ENCODE peak calls at places on chromosomes 6 and 20, in eight cellular contexts. One of them, this sample, is unnamed.

GRCh38 chr6:140538926-140539325 is 1164.5 kb upstream of the CITED2 start:
- DNase-seq in body of pancreas: no peak
- DNase-seq in H1: no peak
- DNase-seq in spleen: no peak
- DNase-seq in HepG2: no peak
- DNase-seq in A549: no peak
- DNase-seq in GM12892: no peak
- DNase-seq in adrenal gland: no peak
- DNase-seq in this sample: no peak

GRCh38 chr6:91788501-91788900 is 1201.6 kb upstream of the MAP3K7 start:
- DNase-seq in A549: no peak
- DNase-seq in body of pancreas: no peak
- DNase-seq in spleen: no peak
- DNase-seq in H1: no peak
- DNase-seq in adrenal gland: no peak
- DNase-seq in GM12892: no peak
- DNase-seq in HepG2: no peak
- DNase-seq in this sample: no peak

GRCh38 chr6:3612341-3613041 is 139.0 kb downstream of the PXDC1 start:
- DNase-seq in spleen: no peak
- DNase-seq in H1: peak; percentile 24
- DNase-seq in adrenal gland: peak; percentile 18
- DNase-seq in HepG2: peak; percentile 27
- DNase-seq in body of pancreas: no peak
- DNase-seq in GM12892: no peak
- DNase-seq in A549: peak; percentile 69
- DNase-seq in this sample: peak; percentile 37

GRCh38 chr20:46551508-46552280 is 1.2 kb upstream of the OCSTAMP start:
- DNase-seq in adrenal gland: no peak
- DNase-seq in H1: peak; percentile 60
- DNase-seq in GM12892: no peak
- DNase-seq in A549: no peak
- DNase-seq in HepG2: peak; percentile 55
- DNase-seq in body of pancreas: no peak
- DNase-seq in spleen: no peak
- DNase-seq in this sample: no peak

GRCh38 chr6:1322725-1323219 is 10.9 kb downstream of the FOXQ1 start:
- DNase-seq in HepG2: peak; percentile 94
- DNase-seq in H1: no peak
- DNase-seq in adrenal gland: no peak
- DNase-seq in spleen: no peak
- DNase-seq in body of pancreas: no peak
- DNase-seq in GM12892: no peak
- DNase-seq in A549: no peak
- DNase-seq in this sample: no peak

GRCh38 chr6:138541793-138542481 is 42.6 kb upstream of the NHSL1 start:
- DNase-seq in spleen: no peak
- DNase-seq in A549: no peak
- DNase-seq in body of pancreas: no peak
- DNase-seq in HepG2: no peak
- DNase-seq in GM12892: no peak
- DNase-seq in H1: no peak
- DNase-seq in adrenal gland: no peak
- DNase-seq in this sample: no peak

GRCh38 chr6:121615493-121615892 is 180.0 kb downstream of the GJA1 start:
- DNase-seq in A549: no peak
- DNase-seq in GM12892: no peak
- DNase-seq in adrenal gland: no peak
- DNase-seq in spleen: no peak
- DNase-seq in body of pancreas: no peak
- DNase-seq in HepG2: no peak
- DNase-seq in H1: no peak
- DNase-seq in this sample: no peak

GRCh38 chr6:161226005-161226964 is 47.6 kb downstream of the AGPAT4 start:
- DNase-seq in adrenal gland: no peak
- DNase-seq in GM12892: no peak
- DNase-seq in HepG2: no peak
- DNase-seq in H1: no peak
- DNase-seq in spleen: no peak
- DNase-seq in A549: no peak
- DNase-seq in body of pancreas: no peak
- DNase-seq in this sample: no peak

GRCh38 chr20:2459981-2460751 is 10.4 kb downstream of the SNRPB start:
- DNase-seq in body of pancreas: no peak
- DNase-seq in H1: no peak
- DNase-seq in A549: no peak
- DNase-seq in adrenal gland: no peak
- DNase-seq in GM12892: no peak
- DNase-seq in spleen: no peak
- DNase-seq in HepG2: no peak
- DNase-seq in this sample: no peak

GRCh38 chr20:17469631-17470030 is 61.5 kb downstream of the BFSP1 start:
- DNase-seq in adrenal gland: no peak
- DNase-seq in GM12892: no peak
- DNase-seq in H1: peak; percentile 20
- DNase-seq in spleen: no peak
- DNase-seq in body of pancreas: no peak
- DNase-seq in A549: no peak
- DNase-seq in HepG2: no peak
- DNase-seq in this sample: no peak

GRCh38 chr6:41704656-41705328 is 30.6 kb downstream of the TFEB start:
- DNase-seq in body of pancreas: no peak
- DNase-seq in A549: no peak
- DNase-seq in spleen: peak; percentile 76
- DNase-seq in HepG2: no peak
- DNase-seq in H1: no peak
- DNase-seq in adrenal gland: no peak
- DNase-seq in GM12892: no peak
- DNase-seq in this sample: no peak

GRCh38 chr6:41705329-41705995 is 29.9 kb downstream of the TFEB start:
- DNase-seq in A549: no peak
- DNase-seq in body of pancreas: no peak
- DNase-seq in GM12892: no peak
- DNase-seq in adrenal gland: no peak
- DNase-seq in HepG2: no peak
- DNase-seq in spleen: peak; percentile 70
- DNase-seq in H1: no peak
- DNase-seq in this sample: no peak

GRCh38 chr6:41707565-41708200 is 27.7 kb downstream of the TFEB start:
- DNase-seq in spleen: peak; percentile 90
- DNase-seq in HepG2: no peak
- DNase-seq in H1: no peak
- DNase-seq in adrenal gland: peak; percentile 36
- DNase-seq in body of pancreas: no peak
- DNase-seq in GM12892: no peak
- DNase-seq in A549: no peak
- DNase-seq in this sample: no peak

GRCh38 chr6:41706876-41707564 is 28.4 kb downstream of the TFEB start:
- DNase-seq in spleen: no peak
- DNase-seq in adrenal gland: peak; percentile 80
- DNase-seq in HepG2: no peak
- DNase-seq in A549: no peak
- DNase-seq in body of pancreas: no peak
- DNase-seq in GM12892: no peak
- DNase-seq in H1: no peak
- DNase-seq in this sample: peak; percentile 66

GRCh38 chr6:41705996-41706835 is 29.2 kb downstream of the TFEB start:
- DNase-seq in HepG2: peak; percentile 67
- DNase-seq in H1: peak; percentile 92
- DNase-seq in body of pancreas: peak; percentile 34
- DNase-seq in A549: peak; percentile 78
- DNase-seq in spleen: peak; percentile 95
- DNase-seq in GM12892: peak; percentile 91
- DNase-seq in adrenal gland: peak; percentile 93
- DNase-seq in this sample: peak; percentile 70
- TF ChIP-seq POLR2A in HepG2: no peak
- TF ChIP-seq POLR2A in H1: no peak
- TF ChIP-seq POLR2A in body of pancreas: no peak
- TF ChIP-seq POLR2A in A549: no peak
- TF ChIP-seq POLR2A in spleen: no peak
- TF ChIP-seq POLR2A in GM12892: peak; percentile 57
- TF ChIP-seq POLR2A in adrenal gland: peak; percentile 45
- TF ChIP-seq POLR2A in this sample: no peak

GRCh38 chr6:5260111-5260620 is 584 bp downstream of the LYRM4 start:
- DNase-seq in GM12892: peak; percentile 59
- DNase-seq in adrenal gland: peak; percentile 64
- DNase-seq in HepG2: peak; percentile 81
- DNase-seq in H1: no peak
- DNase-seq in body of pancreas: peak; percentile 62
- DNase-seq in A549: peak; percentile 79
- DNase-seq in spleen: peak; percentile 93
- DNase-seq in this sample: peak; percentile 39

GRCh38 chr6:5260661-5261544 is at the start of the genes FARS2 and LYRM4:
- DNase-seq in H1: peak; percentile 96
- DNase-seq in spleen: peak; percentile 98
- DNase-seq in adrenal gland: peak; percentile 87
- DNase-seq in GM12892: peak; percentile 76
- DNase-seq in A549: peak; percentile 50
- DNase-seq in HepG2: peak; percentile 79
- DNase-seq in body of pancreas: peak; percentile 89
- DNase-seq in this sample: peak; percentile 82

GRCh38 chr6:5257400-5257799 is 3.4 kb downstream of the LYRM4 start:
- DNase-seq in adrenal gland: no peak
- DNase-seq in body of pancreas: no peak
- DNase-seq in HepG2: no peak
- DNase-seq in GM12892: no peak
- DNase-seq in spleen: no peak
- DNase-seq in A549: no peak
- DNase-seq in H1: no peak
- DNase-seq in this sample: no peak

GRCh38 chr6:5259428-5259827 is 1.3 kb downstream of the LYRM4 start:
- DNase-seq in GM12892: no peak
- DNase-seq in H1: no peak
- DNase-seq in adrenal gland: no peak
- DNase-seq in A549: no peak
- DNase-seq in spleen: no peak
- DNase-seq in body of pancreas: no peak
- DNase-seq in HepG2: no peak
- DNase-seq in this sample: no peak

DNA sequence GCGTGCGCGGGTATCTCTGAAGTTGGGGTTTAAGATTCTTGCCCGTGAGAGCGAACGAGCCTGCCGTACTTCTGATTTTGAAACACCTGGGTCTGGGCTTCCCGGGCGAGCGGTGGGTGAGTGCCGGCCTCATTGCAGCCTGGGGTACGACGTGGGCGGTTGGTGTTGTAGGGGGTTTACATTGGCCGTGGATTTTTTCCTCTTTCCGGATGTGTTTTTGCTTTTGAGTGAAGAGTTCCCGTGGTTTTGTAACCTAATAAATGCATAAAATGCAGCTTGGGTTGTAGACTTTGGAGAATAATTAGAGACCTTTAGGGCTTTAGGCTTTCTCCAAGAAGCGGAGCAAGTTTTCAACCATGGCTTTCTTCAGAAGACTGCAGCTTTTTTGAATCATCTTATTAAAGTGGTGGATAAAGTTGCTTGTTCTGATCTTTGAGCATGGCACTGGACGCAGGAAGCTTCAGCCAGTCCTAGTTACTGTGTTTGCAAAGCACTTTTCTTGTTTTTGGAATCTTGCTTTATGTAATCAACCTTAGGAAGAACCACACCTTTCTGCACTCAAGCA is 314 bp downstream of the FARS2 start:
- DNase-seq in HepG2: no peak
- DNase-seq in GM12892: no peak
- DNase-seq in body of pancreas: no peak
- DNase-seq in adrenal gland: no peak
- DNase-seq in H1: no peak
- DNase-seq in A549: no peak
- DNase-seq in spleen: no peak
- DNase-seq in this sample: no peak
- TF ChIP-seq POLR2A in HepG2: no peak
- TF ChIP-seq POLR2A in GM12892: no peak
- TF ChIP-seq POLR2A in body of pancreas: no peak
- TF ChIP-seq POLR2A in adrenal gland: no peak
- TF ChIP-seq POLR2A in H1: peak; percentile 35
- TF ChIP-seq POLR2A in A549: peak; percentile 27
- TF ChIP-seq POLR2A in spleen: no peak
- TF ChIP-seq POLR2A in this sample: no peak

GRCh38 chr20:38424404-38424803 is 10.7 kb downstream of the SNHG17 start:
- DNase-seq in HepG2: no peak
- DNase-seq in body of pancreas: no peak
- DNase-seq in H1: no peak
- DNase-seq in adrenal gland: no peak
- DNase-seq in A549: no peak
- DNase-seq in spleen: no peak
- DNase-seq in GM12892: no peak
- DNase-seq in this sample: no peak

GRCh38 chr20:38421915-38422314 is 13.2 kb downstream of the SNHG17 start:
- DNase-seq in body of pancreas: no peak
- DNase-seq in HepG2: no peak
- DNase-seq in A549: no peak
- DNase-seq in spleen: no peak
- DNase-seq in GM12892: no peak
- DNase-seq in adrenal gland: no peak
- DNase-seq in H1: no peak
- DNase-seq in this sample: no peak

GRCh38 chr20:38426006-38426405 is 9.1 kb downstream of the SNHG17 start:
- DNase-seq in GM12892: no peak
- DNase-seq in body of pancreas: no peak
- DNase-seq in H1: no peak
- DNase-seq in HepG2: peak; percentile 40
- DNase-seq in A549: peak; percentile 76
- DNase-seq in adrenal gland: peak; percentile 90
- DNase-seq in spleen: no peak
- DNase-seq in this sample: no peak

GRCh38 chr20:38426498-38426897 is 8.6 kb downstream of the SNHG17 start:
- DNase-seq in GM12892: no peak
- DNase-seq in spleen: no peak
- DNase-seq in HepG2: no peak
- DNase-seq in adrenal gland: no peak
- DNase-seq in A549: no peak
- DNase-seq in body of pancreas: no peak
- DNase-seq in H1: no peak
- DNase-seq in this sample: no peak

GRCh38 chr20:38423541-38423940 is 11.6 kb downstream of the SNHG17 start:
- DNase-seq in GM12892: no peak
- DNase-seq in HepG2: no peak
- DNase-seq in H1: no peak
- DNase-seq in body of pancreas: no peak
- DNase-seq in spleen: no peak
- DNase-seq in adrenal gland: no peak
- DNase-seq in A549: no peak
- DNase-seq in this sample: no peak
- TF ChIP-seq POLR2A in GM12892: no peak
- TF ChIP-seq POLR2A in HepG2: no peak
- TF ChIP-seq POLR2A in H1: no peak
- TF ChIP-seq POLR2A in body of pancreas: no peak
- TF ChIP-seq POLR2A in spleen: no peak
- TF ChIP-seq POLR2A in adrenal gland: no peak
- TF ChIP-seq POLR2A in A549: no peak
- TF ChIP-seq POLR2A in this sample: no peak

GRCh38 chr20:34676642-34677373 is at the start of gene PIGU:
- DNase-seq in GM12892: peak; percentile 91
- DNase-seq in HepG2: peak; percentile 95
- DNase-seq in spleen: peak; percentile 100
- DNase-seq in adrenal gland: peak; percentile 95
- DNase-seq in body of pancreas: peak; percentile 96
- DNase-seq in A549: peak; percentile 91
- DNase-seq in H1: peak; percentile 91
- DNase-seq in this sample: peak; percentile 94
- TF ChIP-seq POLR2A in GM12892: peak; percentile 85
- TF ChIP-seq POLR2A in HepG2: peak; percentile 91
- TF ChIP-seq POLR2A in spleen: no peak
- TF ChIP-seq POLR2A in adrenal gland: peak; percentile 74
- TF ChIP-seq POLR2A in body of pancreas: peak; percentile 86
- TF ChIP-seq POLR2A in A549: peak; percentile 67
- TF ChIP-seq POLR2A in H1: peak; percentile 65
- TF ChIP-seq POLR2A in this sample: peak; percentile 56

GRCh38 chr6:33297956-33298772 is 578 bp downstream of the RGL2 start:
- DNase-seq in HepG2: peak; percentile 80
- DNase-seq in spleen: peak; percentile 90
- DNase-seq in H1: peak; percentile 84
- DNase-seq in body of pancreas: peak; percentile 59
- DNase-seq in GM12892: peak; percentile 75
- DNase-seq in adrenal gland: peak; percentile 92
- DNase-seq in A549: peak; percentile 76
- DNase-seq in this sample: peak; percentile 84
- TF ChIP-seq POLR2A in HepG2: peak; percentile 87
- TF ChIP-seq POLR2A in spleen: no peak
- TF ChIP-seq POLR2A in H1: peak; percentile 5
- TF ChIP-seq POLR2A in body of pancreas: peak; percentile 68
- TF ChIP-seq POLR2A in GM12892: peak; percentile 18
- TF ChIP-seq POLR2A in adrenal gland: peak; percentile 80
- TF ChIP-seq POLR2A in A549: no peak
- TF ChIP-seq POLR2A in this sample: peak; percentile 56

This sample was measured in uterus.